ENCODE peak calls at places on chromosome 11, in five cellular contexts. B, A, S, P and W are unnamed samples.

GRCh38 chr11:119599864-119600593 is 129.0 kb downstream of the NECTIN1 start:
- DNase-seq in B (no peak), A (no peak), S (no peak), P (no peak), W (no peak)

GRCh38 chr11:17750817-17751165 is 16.2 kb downstream of the KCNC1 start:
- DNase-seq in B (no peak), A (no peak), S (no peak), P (no peak), W (no peak)

GRCh38 chr11:45652781-45653180 is 12.6 kb downstream of the CHST1 start:
- DNase-seq in B (no peak), A (no peak), S (no peak), P (no peak), W (no peak)

GRCh38 chr11:18794956-18795355 is 3.4 kb upstream of the PTPN5 start:
- DNase-seq in B (no peak), A (no peak), S (no peak), P (no peak), W (no peak)

GRCh38 chr11:34975482-34975881 is 59.1 kb downstream of the PDHX start:
- DNase-seq in B (no peak), A (no peak), S (no peak), P (no peak), W (no peak)

GRCh38 chr11:98587884-98588283 is 432.9 kb upstream of the CNTN5 start:
- DNase-seq in B (no peak), A (no peak), S (no peak), P (no peak), W (no peak)

GRCh38 chr11:94948070-94948617 is 25.2 kb downstream of the CWC15 start:
- DNase-seq in B (no peak), A (no peak), S (no peak), P (no peak), W (no peak)

GRCh38 chr11:36215688-36216050 is 73.6 kb downstream of the COMMD9 start:
- DNase-seq in B (no peak), A (no peak), S (no peak), P (no peak), W (no peak)

GRCh38 chr11:71420455-71421241 is 27.5 kb downstream of the DHCR7 start:
- DNase-seq in B (no peak), A (peak), S (peak), P (no peak), W (peak)

GRCh38 chr11:112277937-112278336 is 17.3 kb upstream of the PLET1 start:
- DNase-seq in B (no peak), A (no peak), S (no peak), P (no peak), W (no peak)

GRCh38 chr11:80136991-80137390 is 696.2 kb upstream of the TENM4 start:
- DNase-seq in B (no peak), A (no peak), S (no peak), P (no peak), W (no peak)

GRCh38 chr11:6418958-6419611 is at the start of gene APBB1:
- DNase-seq in B (peak), A (peak), S (peak), P (peak), W (peak)

GRCh38 chr11:76800466-76801200 is 17.5 kb downstream of the TSKU start:
- DNase-seq in B (peak), A (no peak), S (no peak), P (no peak), W (no peak)

GRCh38 chr11:47861762-47862161 is 13.6 kb upstream of the NUP160 start:
- DNase-seq in B (no peak), A (no peak), S (no peak), P (no peak), W (no peak)

GRCh38 chr11:126522606-126523005 is 167.1 kb downstream of the ST3GAL4 start:
- DNase-seq in B (peak), A (no peak), S (no peak), P (no peak), W (no peak)

GRCh38 chr11:9774591-9775392 is 110.9 kb downstream of the SWAP70 start:
- DNase-seq in B (no peak), A (no peak), S (no peak), P (no peak), W (no peak)

GRCh38 chr11:100676901-100677300 is 10.2 kb upstream of the ARHGAP42 start:
- DNase-seq in B (no peak), A (no peak), S (no peak), P (no peak), W (no peak)

GRCh38 chr11:107849791-107850190 is 8.8 kb downstream of the SLC35F2 start:
- DNase-seq in B (no peak), A (no peak), S (no peak), P (no peak), W (no peak)

GRCh38 chr11:86719781-86720463 is 47.5 kb upstream of the ME3 start:
- DNase-seq in B (no peak), A (no peak), S (no peak), P (no peak), W (no peak)

GRCh38 chr11:23723861-23724260 is 773.0 kb upstream of the LUZP2 start:
- DNase-seq in B (no peak), A (no peak), S (no peak), P (no peak), W (no peak)

GRCh38 chr11:8168485-8169257 is at the start of gene RIC3:
- DNase-seq in B (peak), A (peak), S (peak), P (peak), W (peak)
- H3K4me3 ChIP-seq in B (peak), A (peak), S (peak), P (peak), W (peak)

GRCh38 chr11:8261921-8262551 is 1.6 kb downstream of the LMO1 start:
- DNase-seq in B (peak), A (no peak), S (no peak), P (no peak), W (no peak)
- H3K4me3 ChIP-seq in B (peak), A (no peak), S (no peak), P (peak), W (peak)

GRCh38 chr11:57513911-57514537 is 1.5 kb downstream of the SLC43A1 start:
- DNase-seq in B (peak), A (peak), S (peak), P (peak), W (peak)

GRCh38 chr11:57512646-57513445 is 2.7 kb downstream of the SLC43A1 start:
- DNase-seq in B (no peak), A (no peak), S (no peak), P (no peak), W (no peak)

GRCh38 chr11:57514538-57515331 is 767 bp downstream of the SLC43A1 start:
- DNase-seq in B (peak), A (peak), S (peak), P (peak), W (peak)

GRCh38 chr11:57511741-57512430 is 3.6 kb downstream of the SLC43A1 start:
- DNase-seq in B (no peak), A (no peak), S (no peak), P (no peak), W (no peak)

GRCh38 chr11:57513446-57513795 is 2.1 kb downstream of the SLC43A1 start:
- DNase-seq in B (no peak), A (no peak), S (no peak), P (no peak), W (no peak)
- H3K4me3 ChIP-seq in B (peak), A (no peak), S (peak), P (peak), W (no peak)

GRCh38 chr11:1548221-1549070 is 23.6 kb downstream of the DUSP8 start:
- DNase-seq in B (no peak), A (peak), S (no peak), P (peak), W (peak)
- H3K4me3 ChIP-seq in B (peak), A (peak), S (peak), P (peak), W (no peak)

GRCh38 chr11:123196060-123196714 is 1.1 kb upstream of the CLMP start:
- DNase-seq in B (no peak), A (no peak), S (no peak), P (no peak), W (no peak)
- H3K4me3 ChIP-seq in B (peak), A (no peak), S (peak), P (peak), W (no peak)

DNA sequence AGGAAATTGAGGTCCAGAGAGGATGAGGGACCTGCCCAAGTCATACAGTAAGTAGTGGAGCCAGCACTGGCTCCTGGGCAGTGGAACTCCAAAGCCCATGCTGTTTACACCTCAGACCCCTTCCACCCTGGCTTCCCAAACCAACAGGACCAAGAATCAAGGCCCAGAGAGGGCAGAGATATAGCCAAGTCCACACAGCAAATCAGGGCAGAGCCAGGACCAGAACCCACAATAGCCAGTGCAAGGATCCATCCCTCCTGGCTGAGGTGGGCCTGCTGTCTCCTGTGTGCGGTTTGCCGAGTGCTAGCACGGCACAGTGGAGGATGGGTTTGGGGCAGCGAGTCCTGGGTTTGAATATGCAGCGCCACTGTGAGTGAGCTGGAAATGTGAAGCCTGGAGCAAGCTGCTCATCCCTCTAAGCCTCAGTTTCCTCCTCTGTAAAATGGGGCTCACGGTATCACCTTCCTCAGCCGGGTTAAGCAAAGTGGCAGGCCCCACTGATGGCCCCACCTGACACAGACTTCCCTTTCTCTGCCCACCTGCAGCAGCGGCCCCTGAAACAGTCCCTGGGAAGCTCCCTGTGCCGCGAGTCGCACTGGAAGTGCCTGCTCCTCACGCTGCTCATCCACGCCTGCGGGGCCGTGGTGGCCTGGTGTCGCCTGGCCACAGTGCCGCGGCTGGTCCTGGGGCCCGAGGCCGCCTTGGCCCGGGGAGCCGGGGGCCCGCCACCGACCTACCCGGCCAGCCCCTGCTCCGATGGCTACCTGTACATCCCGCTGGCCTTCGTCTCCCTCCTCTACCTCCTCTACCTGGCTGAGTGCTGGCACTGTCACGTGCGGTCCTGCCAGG is 2.3 kb downstream of the TMEM151A start:
- DNase-seq in B (no peak), A (no peak), S (no peak), P (no peak), W (no peak)
- H3K4me3 ChIP-seq in B (no peak), A (no peak), S (no peak), P (no peak), W (no peak)